ENCODE peak calls at places on chromosomes 1 and 21, in nine cellular contexts. Z, Y, Q, S, F, P, W, I and T are unnamed samples.

GRCh38 chr1:203839081-203839480 is 22.3 kb upstream of the SNRPE start:
- DNase-seq in F (peak; percentile 83), S (no peak), I (no peak), Y (no peak), Q (no peak), Z (no peak), P (no peak), W (no peak), T (no peak)

GRCh38 chr1:93716974-93717373 is 35.3 kb upstream of the BCAR3 start:
- DNase-seq in W (no peak), P (no peak), Q (no peak), F (no peak), Z (peak; percentile 78), S (no peak), I (no peak), Y (no peak), T (no peak)

GRCh38 chr21:15249285-15249993 is 184.6 kb upstream of the NRIP1 start:
- DNase-seq in W (no peak), Q (no peak), Y (no peak), Z (no peak), P (no peak), F (no peak), I (no peak), S (no peak), T (no peak)

GRCh38 chr1:226009650-226010044 is 10.5 kb upstream of the SDE2 start:
- DNase-seq in W (no peak), S (no peak), Q (no peak), F (no peak), Y (no peak), I (no peak), Z (no peak), P (no peak), T (no peak)

GRCh38 chr1:229237320-229237719 is 33.6 kb upstream of the RAB4A start:
- DNase-seq in S (no peak), F (no peak), Q (no peak), Y (no peak), I (no peak), W (no peak), P (no peak), Z (no peak), T (no peak)

GRCh38 chr1:19426294-19427086 is 58.8 kb downstream of the CAPZB start:
- DNase-seq in S (no peak), Y (peak; percentile 46), I (no peak), P (no peak), Z (no peak), Q (no peak), W (no peak), F (no peak), T (no peak)

GRCh38 chr1:234509457-234510328 is 30.7 kb upstream of the TARBP1 start:
- DNase-seq in F (peak; percentile 54), Y (no peak), I (no peak), P (no peak), Q (no peak), S (peak; percentile 37), W (no peak), Z (no peak), T (no peak)

GRCh38 chr1:110003747-110004428 is 19.3 kb downstream of the AHCYL1 start:
- DNase-seq in S (peak; percentile 82), F (peak; percentile 97), I (peak; percentile 91), Y (peak; percentile 51), P (no peak), Q (peak; percentile 83), W (no peak), Z (peak; percentile 99), T (no peak)

GRCh38 chr1:221187174-221187573 is 307.9 kb downstream of the HLX start:
- DNase-seq in F (no peak), Q (no peak), Y (no peak), I (no peak), W (no peak), P (no peak), S (no peak), Z (no peak), T (no peak)

GRCh38 chr1:27811741-27812500 is 18.7 kb upstream of the PPP1R8 start:
- DNase-seq in F (no peak), Q (no peak), W (no peak), S (no peak), I (no peak), P (no peak), Z (no peak), Y (no peak), T (no peak)

GRCh38 chr1:167705250-167705649 is 16.5 kb upstream of the MPZL1 start:
- DNase-seq in Y (no peak), I (no peak), S (no peak), F (no peak), Z (no peak), W (no peak), P (no peak), Q (no peak), T (no peak)

DNA sequence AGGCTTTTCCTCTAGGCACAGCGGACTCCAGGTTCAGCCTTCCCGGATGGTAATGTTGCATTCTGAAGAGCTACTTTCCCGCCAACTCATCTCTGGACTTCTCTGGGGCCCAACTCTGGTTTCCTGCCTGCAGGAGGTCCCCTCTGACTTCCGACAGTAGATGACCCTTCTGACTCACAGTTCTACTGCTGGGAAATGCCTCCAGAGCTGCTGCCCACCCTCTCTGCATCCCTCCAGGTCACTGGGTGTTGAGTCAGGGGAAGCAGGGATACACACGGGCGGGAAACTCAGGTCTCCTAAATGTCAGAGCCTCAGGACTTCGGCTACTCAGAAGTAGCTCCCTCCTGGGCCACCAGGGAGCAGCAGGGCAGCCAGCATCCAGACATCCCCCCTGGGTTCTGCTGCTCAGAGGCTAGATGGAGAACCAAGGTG is 2.1 kb upstream of the KIF21B start:
- DNase-seq in Y (no peak), Q (no peak), P (no peak), I (no peak), S (no peak), Z (no peak), F (no peak), W (no peak), T (no peak)
- TF ChIP-seq CTCF in Y (no peak), Q (no peak), P (no peak), I (peak; percentile 29), S (no peak), Z (peak; percentile 23), F (peak; percentile 17), W (no peak), T (peak; percentile 44)

GRCh38 chr1:31648190-31648589 is 3.5 kb upstream of the PEF1 start:
- DNase-seq in W (no peak), Z (no peak), S (no peak), Y (no peak), F (no peak), Q (no peak), P (no peak), I (no peak), T (no peak)

GRCh38 chr1:31648633-31649032 is 4.0 kb upstream of the PEF1 start:
- DNase-seq in Z (peak; percentile 46), F (no peak), Y (no peak), I (no peak), P (no peak), S (no peak), Q (no peak), W (no peak), T (no peak)

GRCh38 chr1:31645274-31645568 is 545 bp upstream of the PEF1 start:
- DNase-seq in I (no peak), Y (no peak), F (no peak), P (no peak), S (no peak), W (no peak), Z (no peak), Q (no peak), T (no peak)

GRCh38 chr1:31646259-31646960 is 1.7 kb upstream of the PEF1 start:
- DNase-seq in Q (no peak), S (no peak), Z (no peak), W (no peak), P (no peak), Y (no peak), F (no peak), I (no peak), T (no peak)

GRCh38 chr1:31647106-31647505 is 2.4 kb upstream of the PEF1 start:
- DNase-seq in F (peak; percentile 93), Z (no peak), I (no peak), W (no peak), S (no peak), Q (no peak), P (no peak), Y (no peak), T (no peak)
- TF ChIP-seq CTCF in F (peak; percentile 54), Z (no peak), I (no peak), W (no peak), S (no peak), Q (no peak), P (no peak), Y (no peak), T (no peak)

GRCh38 chr1:15598436-15598835 is 13.6 kb upstream of the AGMAT start:
- DNase-seq in W (no peak), S (no peak), Y (no peak), Z (no peak), P (no peak), Q (no peak), I (no peak), F (peak; percentile 32), T (no peak)
- TF ChIP-seq CTCF in W (no peak), S (no peak), Y (no peak), Z (no peak), P (no peak), Q (no peak), I (no peak), F (no peak), T (no peak)

DNA sequence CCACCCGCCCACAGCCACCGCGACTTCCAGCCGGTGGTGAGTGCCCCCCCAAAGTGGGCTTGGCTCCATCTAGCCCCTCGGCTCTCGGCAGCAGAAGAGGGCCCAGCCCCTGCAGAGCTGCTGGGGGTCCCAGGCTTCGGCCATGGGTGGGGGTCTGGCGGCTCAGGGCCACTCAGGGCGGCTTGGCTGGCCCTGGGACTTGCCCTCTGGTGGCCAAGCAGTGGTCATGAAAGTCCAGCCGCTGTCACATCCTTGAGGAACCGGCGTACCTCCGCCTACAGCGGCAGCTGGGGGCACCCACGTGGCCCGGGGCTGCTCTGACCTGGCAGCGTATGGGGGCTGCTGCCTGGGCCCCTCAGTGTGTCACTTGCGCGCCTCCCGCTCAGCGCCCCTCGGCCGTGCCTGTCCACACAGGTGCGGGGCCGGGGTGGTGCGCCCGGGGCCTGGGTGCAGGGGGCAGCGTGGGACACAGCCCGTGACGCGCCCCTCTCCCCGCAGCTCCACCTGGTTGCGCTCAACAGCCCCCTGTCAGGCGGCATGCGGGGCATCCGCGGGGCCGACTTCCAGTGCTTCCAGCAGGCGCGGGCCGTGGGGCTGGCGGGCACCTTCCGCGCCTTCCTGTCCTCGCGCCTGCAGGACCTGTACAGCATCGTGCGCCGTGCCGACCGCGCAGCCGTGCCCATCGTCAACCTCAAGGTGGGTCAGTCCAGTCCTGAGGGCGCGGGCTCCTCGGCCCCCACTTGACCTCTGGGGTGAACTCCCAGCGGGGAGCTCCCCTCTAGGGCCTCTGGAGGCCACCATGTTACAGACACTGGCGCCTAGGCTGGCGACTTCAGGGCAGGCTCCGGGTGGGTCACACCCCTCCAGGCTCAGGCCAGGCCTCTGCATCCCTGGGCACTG is 32.4 kb downstream of the SLC19A1 start:
- DNase-seq in Q (no peak), S (no peak), F (no peak), I (no peak), Z (no peak), W (no peak), Y (peak; percentile 9), P (no peak), T (no peak)
- TF ChIP-seq CTCF in Q (no peak), S (no peak), F (no peak), I (no peak), Z (no peak), W (no peak), Y (no peak), P (no peak), T (peak; percentile 28)